ENCODE peak calls at places on chromosomes 11 and 22, in seven cellular contexts. F is H9, J is IMR-90, Y is neuronal stem cell, P is trophoblast cell, R is mesenchymal stem cell, I is H1. X is an unnamed sample.

GRCh38 chr22:36221799-36222751 is 17.3 kb downstream of the APOL2 start:
- DNase-seq in F (peak), J (no peak), Y (peak), P (peak), R (peak), I (peak), X (peak)

GRCh38 chr22:41382610-41383009 is 868 bp downstream of the TEF start:
- DNase-seq in F (no peak), J (no peak), Y (no peak), P (no peak), R (no peak), I (no peak), X (no peak)

GRCh38 chr11:19934828-19935259 is 222.2 kb downstream of the NAV2 start:
- DNase-seq in F (no peak), J (peak), Y (no peak), P (no peak), R (peak), I (no peak), X (peak)

GRCh38 chr11:2558402-2558801 is 113.6 kb downstream of the KCNQ1 start:
- DNase-seq in F (no peak), J (no peak), Y (no peak), P (no peak), R (no peak), I (no peak), X (no peak)

GRCh38 chr11:47109051-47109791 is 67.5 kb downstream of the ARFGAP2 start:
- DNase-seq in F (no peak), J (no peak), Y (no peak), P (no peak), R (peak), I (no peak), X (peak)

GRCh38 chr11:15819679-15820286 is 536.6 kb downstream of the SOX6 start:
- DNase-seq in F (peak), J (peak), Y (no peak), P (peak), R (peak), I (peak), X (peak)

GRCh38 chr11:74444173-74444832 is 23.0 kb downstream of the KCNE3 start:
- DNase-seq in F (no peak), J (no peak), Y (no peak), P (no peak), R (no peak), I (no peak), X (peak)

GRCh38 chr22:38305481-38306448 is 11.5 kb downstream of the CSNK1E start:
- DNase-seq in F (peak), J (peak), Y (no peak), P (no peak), R (peak), I (no peak), X (peak)

GRCh38 chr11:120027546-120028180 is 110.2 kb downstream of the TRIM29 start:
- DNase-seq in F (peak), J (no peak), Y (no peak), P (no peak), R (no peak), I (peak), X (no peak)

GRCh38 chr11:13329670-13330401 is 52.2 kb downstream of the BMAL1 start:
- DNase-seq in F (no peak), J (peak), Y (no peak), P (no peak), R (no peak), I (no peak), X (no peak)

GRCh38 chr11:16977136-16978020 is 36.8 kb downstream of the PLEKHA7 start:
- DNase-seq in F (no peak), J (no peak), Y (no peak), P (no peak), R (no peak), I (no peak), X (no peak)

GRCh38 chr11:23956586-23956985 is 540.3 kb upstream of the LUZP2 start:
- DNase-seq in F (no peak), J (peak), Y (no peak), P (no peak), R (no peak), I (no peak), X (no peak)

GRCh38 chr11:18720086-18720810 is 5.7 kb downstream of the IGSF22 start:
- DNase-seq in F (no peak), J (peak), Y (no peak), P (no peak), R (no peak), I (no peak), X (no peak)

GRCh38 chr11:45366196-45366595 is 80.1 kb upstream of the SYT13 start:
- DNase-seq in F (no peak), J (no peak), Y (no peak), P (no peak), R (peak), I (no peak), X (no peak)

GRCh38 chr11:96621161-96621560 is 231.3 kb downstream of the JRKL start:
- DNase-seq in F (no peak), J (no peak), Y (no peak), P (no peak), R (no peak), I (no peak), X (no peak)

GRCh38 chr11:34792814-34793241 is 123.4 kb downstream of the APIP start:
- DNase-seq in F (no peak), J (no peak), Y (no peak), P (no peak), R (no peak), I (no peak), X (no peak)

GRCh38 chr11:72773291-72773690 is 20.6 kb downstream of the STARD10 start:
- DNase-seq in F (no peak), J (peak), Y (no peak), P (peak), R (peak), I (no peak), X (no peak)

DNA sequence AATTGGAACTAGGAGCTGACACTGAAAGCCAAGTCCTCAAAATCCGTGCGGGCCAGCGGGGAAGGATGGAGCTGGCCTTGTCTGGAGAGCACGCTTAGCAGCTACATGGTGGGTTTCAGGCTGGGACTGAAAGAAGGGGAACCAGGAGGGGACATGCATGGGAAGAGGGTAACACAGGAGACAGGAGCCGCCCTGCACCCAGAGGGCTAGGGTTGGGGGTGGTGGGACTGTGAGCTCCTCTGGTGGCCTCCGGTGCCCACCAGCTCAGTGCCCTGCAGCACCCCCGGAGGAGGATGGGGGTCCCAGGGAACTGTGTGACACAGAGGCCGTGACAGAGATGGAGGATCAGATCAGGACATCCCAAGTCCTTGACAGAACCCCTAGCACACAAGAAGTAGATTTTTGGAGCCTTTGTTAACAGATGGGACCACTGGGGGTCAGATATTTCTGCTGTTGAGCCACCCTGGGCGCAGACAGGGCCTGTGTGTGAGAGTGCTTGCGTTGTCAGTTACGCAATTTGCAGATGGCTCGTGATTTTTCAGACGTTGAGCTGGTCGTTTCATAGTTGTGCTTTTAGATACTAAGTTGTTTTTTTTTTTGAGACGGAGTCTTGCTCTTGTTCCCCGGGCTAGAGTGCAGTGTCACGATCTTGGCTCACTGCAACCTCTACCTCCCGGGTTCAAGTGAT is 21.3 kb upstream of the GRAMD4 start:
- DNase-seq in F (no peak), J (peak), Y (no peak), P (peak), R (peak), I (no peak), X (no peak)
- H3K9ac ChIP-seq in F (no peak), J (no peak), Y (no peak), P (no peak), R (peak), I (no peak), X (no peak)

GRCh38 chr22:50255607-50256006 is 4.5 kb upstream of the HDAC10 start:
- DNase-seq in F (no peak), J (no peak), Y (no peak), P (no peak), R (no peak), I (no peak), X (no peak)

GRCh38 chr22:50253046-50253580 is 2.0 kb upstream of the HDAC10 start:
- DNase-seq in F (no peak), J (no peak), Y (no peak), P (no peak), R (no peak), I (no peak), X (no peak)

GRCh38 chr22:50252081-50253045 is 1.3 kb upstream of the HDAC10 start:
- DNase-seq in F (peak), J (peak), Y (peak), P (no peak), R (peak), I (peak), X (peak)

GRCh38 chr22:50255099-50255498 is 4.0 kb upstream of the HDAC10 start:
- DNase-seq in F (no peak), J (no peak), Y (no peak), P (no peak), R (no peak), I (no peak), X (no peak)

GRCh38 chr22:50253941-50254340 is 2.9 kb upstream of the HDAC10 start:
- DNase-seq in F (no peak), J (no peak), Y (no peak), P (no peak), R (no peak), I (no peak), X (no peak)
- H3K18ac ChIP-seq in F (no peak), J (no peak), Y (no peak), P (no peak), R (no peak), I (no peak), X (no peak)

GRCh38 chr11:70203749-70204465 is 811 bp downstream of the FADD start:
- DNase-seq in F (no peak), J (peak), Y (no peak), P (peak), R (peak), I (no peak), X (peak)

GRCh38 chr11:70206226-70206785 is 3.2 kb downstream of the FADD start:
- DNase-seq in F (no peak), J (no peak), Y (no peak), P (no peak), R (no peak), I (no peak), X (no peak)

GRCh38 chr11:70205766-70206165 is 2.7 kb downstream of the FADD start:
- DNase-seq in F (no peak), J (no peak), Y (no peak), P (no peak), R (no peak), I (no peak), X (peak)

GRCh38 chr11:70204466-70204799 is 1.3 kb downstream of the FADD start:
- DNase-seq in F (no peak), J (no peak), Y (no peak), P (no peak), R (no peak), I (no peak), X (no peak)

DNA sequence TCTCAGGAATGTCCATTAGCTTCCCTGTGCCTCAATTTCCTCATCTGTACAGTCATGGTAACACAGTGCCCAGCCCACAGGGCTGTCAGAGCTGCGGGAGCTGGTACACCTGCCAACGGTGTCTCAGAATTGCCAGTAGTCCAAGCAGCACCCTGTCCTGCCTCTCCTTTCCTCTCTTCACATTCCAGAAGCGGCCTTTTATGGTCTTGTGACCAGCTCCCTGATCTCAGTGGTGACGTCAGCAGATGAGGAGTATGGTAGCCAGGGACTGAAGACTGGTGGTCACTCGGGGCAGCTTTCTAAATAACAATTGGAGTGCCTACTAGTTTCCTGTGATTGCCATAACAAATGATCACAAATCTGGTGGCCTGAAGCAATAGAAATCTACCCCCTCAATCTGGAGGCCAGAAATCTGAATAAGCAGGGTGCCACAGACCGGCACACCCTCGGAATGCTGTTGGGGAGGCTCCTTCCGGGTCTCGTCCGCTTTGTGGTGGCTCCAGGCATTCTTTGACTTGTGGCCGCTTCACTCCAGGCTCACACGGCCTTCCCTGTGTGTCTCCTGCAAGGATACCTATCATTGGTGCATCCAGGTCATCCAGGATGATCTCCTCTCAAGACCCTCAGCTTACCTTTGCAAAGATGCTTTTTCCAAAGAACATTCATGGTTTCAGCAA is 2.1 kb downstream of the FADD start:
- DNase-seq in F (no peak), J (peak), Y (no peak), P (no peak), R (peak), I (no peak), X (peak)
- H3K9ac ChIP-seq in F (peak), J (no peak), Y (peak), P (peak), R (peak), I (no peak), X (peak)

DNA sequence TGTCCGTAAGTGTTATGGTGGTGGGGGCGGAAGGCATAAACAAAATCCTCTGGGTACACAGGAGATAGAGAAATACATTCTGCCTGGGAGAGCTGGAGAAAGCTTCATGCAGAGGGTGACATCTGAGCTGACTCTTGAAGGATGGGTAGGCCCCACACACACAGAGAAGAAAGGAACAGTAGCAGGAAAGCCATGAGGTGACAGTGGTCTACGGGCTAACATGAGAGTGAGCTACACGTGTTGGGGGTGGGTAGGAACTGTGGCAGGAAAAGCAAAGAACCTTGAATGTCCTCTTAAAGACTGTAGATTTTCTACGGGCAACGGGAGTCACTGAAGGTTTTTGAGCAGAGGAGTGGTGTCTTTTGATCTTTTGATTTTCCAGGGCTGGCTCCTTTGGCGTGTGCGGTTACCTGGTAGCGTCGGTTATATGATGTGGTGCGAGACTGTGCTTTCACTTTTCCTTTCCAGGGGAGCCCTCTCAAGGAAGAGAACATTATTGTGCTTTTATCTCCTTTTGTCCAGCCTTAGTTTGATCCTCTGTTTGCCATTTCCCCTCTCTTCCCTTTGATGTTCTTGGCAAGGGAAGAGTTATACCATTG is 39.7 kb downstream of the ADAMTS8 start:
- DNase-seq in F (no peak), J (peak), Y (no peak), P (no peak), R (no peak), I (no peak), X (no peak)
- H3K18ac ChIP-seq in F (no peak), J (peak), Y (no peak), P (no peak), R (no peak), I (peak), X (no peak)

GRCh38 chr11:101584129-101584515 is 315 bp upstream of the TRPC6 start:
- DNase-seq in F (no peak), J (no peak), Y (no peak), P (no peak), R (no peak), I (no peak), X (no peak)

GRCh38 chr11:101586965-101587364 is 3.2 kb upstream of the TRPC6 start:
- DNase-seq in F (no peak), J (no peak), Y (no peak), P (no peak), R (no peak), I (no peak), X (no peak)

GRCh38 chr11:101583180-101584128 is at the start of gene TRPC6:
- DNase-seq in F (peak), J (peak), Y (no peak), P (no peak), R (peak), I (peak), X (peak)

GRCh38 chr11:101584651-101585050 is 844 bp upstream of the TRPC6 start:
- DNase-seq in F (no peak), J (no peak), Y (no peak), P (no peak), R (no peak), I (no peak), X (no peak)

GRCh38 chr11:101582242-101583052 is 1.4 kb downstream of the TRPC6 start:
- DNase-seq in F (no peak), J (peak), Y (no peak), P (no peak), R (peak), I (peak), X (peak)
- H3K9ac ChIP-seq in F (no peak), J (peak), Y (peak), P (no peak), R (no peak), I (no peak), X (peak)